ENCODE peak calls at places on chromosomes 5 and 9, in six cellular contexts. K, D, C, W, U and A are unnamed samples.

GRCh38 chr9:130106860-130107848 is 53.4 kb downstream of the GPR107 start:
- DNase-seq in U (peak; percentile 67), W (peak; percentile 80), K (no peak), C (peak; percentile 76), D (peak; percentile 82), A (peak; percentile 43)

GRCh38 chr5:168159425-168159824 is 132.0 kb upstream of the WWC1 start:
- DNase-seq in C (no peak), D (no peak), W (no peak), K (no peak), U (no peak), A (no peak)

GRCh38 chr9:73437758-73438157 is 286.1 kb downstream of the ANXA1 start:
- DNase-seq in K (no peak), C (peak; percentile 44), W (no peak), U (peak; percentile 52), D (peak; percentile 3), A (no peak)

GRCh38 chr9:106287108-106287631 is 575.8 kb upstream of the ZNF462 start:
- DNase-seq in C (peak; percentile 21), K (no peak), W (no peak), U (no peak), D (peak; percentile 2), A (no peak)

GRCh38 chr5:170467000-170467707 is 36.7 kb upstream of the KCNIP1 start:
- DNase-seq in C (peak; percentile 92), D (peak; percentile 97), U (peak; percentile 72), W (no peak), K (no peak), A (peak; percentile 91)

GRCh38 chr5:40495172-40495699 is 184.5 kb upstream of the PTGER4 start:
- DNase-seq in D (no peak), C (no peak), U (no peak), K (no peak), W (no peak), A (no peak)

GRCh38 chr9:2158729-2159128 is 143.6 kb downstream of the SMARCA2 start:
- DNase-seq in D (no peak), W (no peak), U (no peak), C (no peak), K (no peak), A (no peak)

GRCh38 chr9:706606-707451 is 134.7 kb upstream of the DMRT1 start:
- DNase-seq in K (no peak), C (peak; percentile 53), D (peak; percentile 64), W (no peak), U (no peak), A (peak; percentile 34)

GRCh38 chr9:16236882-16237281 is 633.6 kb downstream of the BNC2 start:
- DNase-seq in W (no peak), D (peak; percentile 80), U (no peak), C (no peak), K (no peak), A (no peak)